ENCODE peak calls at places on chromosomes 7 and 10, in eight cellular contexts. S is right cardiac atrium, J is breast epithelium, H is heart right ventricle, L is cardiac muscle cell, F is aorta, O is gastrocnemius medialis, P is fibroblast of lung. V is an unnamed sample. For H3K4me1, the result is how much of the 10 kb centered on the place peaks cover.

GRCh38 chr10:66929375-66929774 is 3.5 kb downstream of the LRRTM3 start:
- DNase-seq in O (no peak), J (no peak), S (no peak), L (no peak), H (no peak), P (no peak), F (no peak), V (no peak)

GRCh38 chr7:5657901-5658300 is 123.6 kb downstream of the RNF216 start:
- DNase-seq in F (no peak), S (no peak), H (no peak), L (no peak), O (no peak), J (no peak), P (peak), V (no peak)

GRCh38 chr10:58488921-58489320 is 23.8 kb upstream of the BICC1 start:
- DNase-seq in S (no peak), L (no peak), H (no peak), O (no peak), J (no peak), F (no peak), P (peak), V (no peak)

GRCh38 chr7:78770422-78771410 is 682.8 kb downstream of the MAGI2 start:
- DNase-seq in P (peak), F (no peak), H (no peak), J (no peak), O (no peak), S (no peak), L (peak), V (no peak)

GRCh38 chr7:78265086-78265485 is 466.5 kb downstream of the PHTF2 start:
- DNase-seq in J (no peak), S (no peak), O (no peak), L (no peak), P (no peak), F (no peak), H (no peak), V (no peak)

GRCh38 chr10:69069090-69070042 is 18.5 kb upstream of the SRGN start:
- DNase-seq in O (no peak), S (no peak), P (peak), F (no peak), H (no peak), J (no peak), L (peak), V (no peak)

GRCh38 chr7:26147030-26147429 is 5.0 kb upstream of the NFE2L3 start:
- DNase-seq in L (no peak), P (no peak), F (no peak), S (peak), O (no peak), H (no peak), J (no peak), V (peak)

GRCh38 chr7:73742338-73742752 is 3.7 kb upstream of the ABHD11 start:
- DNase-seq in F (no peak), J (peak), S (no peak), O (no peak), H (no peak), P (no peak), L (no peak), V (no peak)

GRCh38 chr7:134856141-134856540 is 76.7 kb downstream of the CALD1 start:
- DNase-seq in L (no peak), S (no peak), J (no peak), F (no peak), P (peak), O (no peak), H (no peak), V (no peak)

GRCh38 chr7:46385662-46386309 is 464.7 kb upstream of the IGFBP3 start:
- DNase-seq in J (no peak), L (no peak), S (no peak), P (peak), H (no peak), F (no peak), O (no peak), V (no peak)

GRCh38 chr7:68146970-68147369 is 1150.3 kb downstream of the TYW1 start:
- DNase-seq in P (no peak), J (no peak), F (no peak), S (no peak), L (no peak), O (no peak), H (no peak), V (no peak)

GRCh38 chr10:60707841-60708240 is 70.4 kb upstream of the CDK1 start:
- DNase-seq in J (no peak), S (no peak), O (no peak), L (no peak), P (no peak), F (no peak), H (no peak), V (no peak)

GRCh38 chr7:55212176-55212575 is 153.0 kb upstream of the LANCL2 start:
- DNase-seq in L (no peak), P (no peak), S (no peak), F (no peak), H (no peak), O (no peak), J (no peak), V (no peak)

GRCh38 chr7:142992427-142992826 is 30.3 kb upstream of the KEL start:
- DNase-seq in S (no peak), F (no peak), L (no peak), J (no peak), H (no peak), P (no peak), O (no peak), V (no peak)

GRCh38 chr10:128475686-128476410 is 349.6 kb upstream of the MKI67 start:
- DNase-seq in H (no peak), O (no peak), P (no peak), S (no peak), L (no peak), F (no peak), J (no peak), V (no peak)

GRCh38 chr10:93445978-93446720 is 36.0 kb downstream of the MYOF start:
- DNase-seq in J (no peak), S (no peak), F (no peak), H (no peak), L (no peak), P (no peak), O (no peak), V (no peak)

GRCh38 chr10:115082521-115082920 is 10.6 kb upstream of the ATRNL1 start:
- DNase-seq in L (no peak), S (no peak), F (no peak), H (no peak), P (peak), O (no peak), J (no peak), V (no peak)

GRCh38 chr10:125348536-125348935 is 188.2 kb upstream of the CTBP2 start:
- DNase-seq in J (no peak), O (no peak), F (no peak), S (no peak), H (no peak), P (no peak), L (no peak), V (no peak)

DNA sequence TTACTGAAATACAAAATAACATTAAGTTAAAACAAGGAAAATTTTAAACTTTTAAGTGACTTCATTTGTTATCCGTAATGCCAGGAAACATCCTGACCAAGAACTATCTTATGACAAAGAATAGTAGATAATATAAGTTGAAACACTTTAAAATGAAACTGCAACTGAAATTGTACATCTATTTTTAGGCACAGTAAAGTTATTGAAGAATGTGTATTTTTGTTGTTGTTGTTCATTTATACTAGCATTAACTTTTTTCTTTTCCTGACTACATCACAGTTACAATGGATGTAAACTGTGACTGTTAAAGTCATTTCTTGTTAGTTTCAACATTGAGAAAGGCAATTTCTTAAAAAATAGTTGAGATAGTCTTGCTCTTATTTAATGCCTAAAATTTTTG is 2.6 kb downstream of the CPED1 start:
- DNase-seq in J (no peak), P (no peak), H (no peak), O (no peak), L (no peak), S (no peak), F (no peak), V (no peak)
- H3K4me3 ChIP-seq in J (peak), P (peak), H (peak), O (peak), L (no peak), S (peak), F (peak), V (peak)

GRCh38 chr10:131979336-131979735 is 2.4 kb downstream of the BNIP3 start:
- DNase-seq in H (no peak), J (peak), F (no peak), P (no peak), O (no peak), S (no peak), L (no peak), V (no peak)
- H3K27ac ChIP-seq in H (peak), J (peak), F (no peak), P (peak), O (peak), S (no peak), L (peak), V (no peak)

DNA sequence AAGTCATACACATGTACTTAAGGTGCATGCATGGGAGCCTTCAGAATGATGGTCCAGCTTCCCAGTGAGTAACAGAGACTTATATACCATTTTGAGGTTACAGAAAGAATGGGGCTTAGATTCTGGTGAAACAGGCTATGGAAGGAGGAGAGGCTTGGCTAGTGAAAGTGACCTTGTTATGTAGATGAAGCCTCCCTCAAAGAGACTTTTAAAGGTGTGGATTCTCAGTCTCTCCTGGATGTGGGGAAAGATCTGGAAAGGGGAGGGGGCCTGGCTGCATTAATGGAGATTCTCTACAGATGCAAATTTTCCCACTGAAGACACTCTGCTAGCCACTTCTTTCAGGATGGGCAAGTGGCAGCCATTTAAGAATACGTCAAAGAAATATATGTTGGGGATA is 5.5 kb downstream of the RASSF4 start:
- DNase-seq in J (no peak), O (no peak), S (no peak), H (peak), L (no peak), P (no peak), F (no peak), V (no peak)
- H3K4me1 ChIP-seq in J (under half), O (half or more), S (half or more), H (half or more), L (half or more), P (under half), F (under half), V (half or more)

GRCh38 chr10:35516102-35516670 is 89.0 kb upstream of the GJD4 start:
- DNase-seq in L (no peak), S (no peak), F (no peak), P (peak), J (no peak), O (no peak), H (no peak), V (no peak)

GRCh38 chr10:35511649-35512048 is 93.5 kb upstream of the GJD4 start:
- DNase-seq in P (no peak), S (no peak), L (no peak), F (no peak), O (no peak), J (no peak), H (no peak), V (no peak)

DNA sequence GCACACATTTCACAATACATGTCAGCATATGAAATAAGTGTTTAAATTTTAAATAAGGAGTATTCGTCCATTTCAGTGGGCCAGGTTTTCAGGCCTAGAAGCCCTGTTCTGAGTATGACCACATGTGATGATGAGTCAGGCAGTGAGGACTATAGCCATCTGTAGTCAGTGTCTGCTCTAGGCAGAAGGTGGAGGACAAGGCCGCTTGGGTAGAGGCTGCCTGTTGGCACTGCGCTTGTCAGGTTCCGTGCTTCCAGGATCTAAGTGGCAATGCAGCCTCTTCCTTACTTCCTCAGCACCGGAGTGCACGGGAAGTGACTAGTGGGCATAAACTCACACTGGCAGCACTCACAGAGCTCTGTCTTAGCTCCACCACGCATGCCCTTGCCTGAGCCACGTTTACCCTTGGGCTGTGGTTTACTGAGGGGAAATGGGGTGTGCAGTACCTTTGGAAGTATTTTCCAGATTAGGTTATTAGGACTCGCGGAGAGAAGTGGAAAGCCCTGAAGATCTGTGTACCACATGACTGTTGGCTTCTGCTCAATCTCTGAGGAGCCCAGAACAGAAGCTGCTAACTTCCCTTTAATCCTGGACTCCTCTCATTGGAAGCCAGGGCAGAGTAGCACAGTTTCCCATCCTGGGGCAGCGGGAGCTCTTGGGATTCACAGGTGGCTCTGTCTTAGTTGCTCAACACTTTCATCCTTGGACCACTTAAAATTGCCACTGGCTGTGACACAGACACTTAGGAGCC is 87.5 kb upstream of the GJD4 start:
- DNase-seq in F (no peak), P (peak), J (no peak), S (peak), H (no peak), O (peak), L (no peak), V (no peak)
- H3K4me3 ChIP-seq in F (no peak), P (no peak), J (no peak), S (no peak), H (no peak), O (no peak), L (no peak), V (no peak)

GRCh38 chr10:43136432-43136831 is 1.8 kb upstream of the CSGALNACT2 start:
- DNase-seq in S (no peak), F (no peak), O (no peak), P (no peak), L (no peak), J (no peak), H (no peak), V (no peak)

GRCh38 chr10:43137701-43137970 is 609 bp upstream of the CSGALNACT2 start:
- DNase-seq in F (peak), P (peak), L (peak), H (peak), O (no peak), S (peak), J (no peak), V (peak)

GRCh38 chr10:43137971-43138756 is at the start of gene CSGALNACT2:
- DNase-seq in L (peak), O (peak), S (peak), F (peak), P (peak), H (peak), J (peak), V (peak)

GRCh38 chr10:43135656-43136055 is 2.6 kb upstream of the CSGALNACT2 start:
- DNase-seq in O (no peak), S (no peak), J (no peak), P (no peak), F (no peak), H (no peak), L (no peak), V (no peak)

DNA sequence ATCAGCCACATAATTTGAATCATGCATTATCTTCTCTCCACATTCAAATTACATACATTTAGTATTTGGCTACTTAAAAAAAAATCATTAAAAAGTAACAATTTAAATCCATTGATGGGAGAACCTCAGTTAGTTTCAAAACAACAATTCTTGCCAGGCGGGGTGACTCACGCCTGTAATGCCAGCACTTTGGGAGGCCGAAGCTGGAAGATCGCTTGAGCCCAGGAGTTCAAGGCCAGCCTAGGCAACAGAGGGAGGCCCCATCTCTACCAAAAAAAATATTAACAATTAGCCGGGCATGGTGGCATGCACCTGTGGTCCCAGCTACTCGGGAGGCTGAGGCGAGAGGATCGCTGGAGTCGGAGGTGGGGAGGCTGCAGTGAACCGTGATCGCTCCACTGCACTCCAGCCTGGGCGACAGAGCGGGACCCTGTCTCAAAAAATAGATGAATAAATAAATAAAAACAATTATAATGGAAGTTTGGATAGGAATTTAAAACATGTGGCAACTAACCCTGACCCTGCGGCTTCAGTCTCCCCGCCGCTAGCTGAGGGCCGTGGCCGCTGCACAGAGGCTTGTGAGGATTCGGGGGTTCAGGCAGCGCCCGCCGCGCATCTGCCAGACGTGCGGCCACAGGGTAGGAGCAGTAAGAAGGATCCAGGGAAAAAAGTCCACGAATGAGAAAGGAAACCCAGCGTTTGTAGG is 1.1 kb upstream of the CSGALNACT2 start:
- DNase-seq in S (no peak), F (no peak), L (no peak), J (no peak), O (no peak), H (no peak), P (peak), V (no peak)
- H3K27ac ChIP-seq in S (peak), F (peak), L (peak), J (peak), O (peak), H (peak), P (peak), V (peak)

DNA sequence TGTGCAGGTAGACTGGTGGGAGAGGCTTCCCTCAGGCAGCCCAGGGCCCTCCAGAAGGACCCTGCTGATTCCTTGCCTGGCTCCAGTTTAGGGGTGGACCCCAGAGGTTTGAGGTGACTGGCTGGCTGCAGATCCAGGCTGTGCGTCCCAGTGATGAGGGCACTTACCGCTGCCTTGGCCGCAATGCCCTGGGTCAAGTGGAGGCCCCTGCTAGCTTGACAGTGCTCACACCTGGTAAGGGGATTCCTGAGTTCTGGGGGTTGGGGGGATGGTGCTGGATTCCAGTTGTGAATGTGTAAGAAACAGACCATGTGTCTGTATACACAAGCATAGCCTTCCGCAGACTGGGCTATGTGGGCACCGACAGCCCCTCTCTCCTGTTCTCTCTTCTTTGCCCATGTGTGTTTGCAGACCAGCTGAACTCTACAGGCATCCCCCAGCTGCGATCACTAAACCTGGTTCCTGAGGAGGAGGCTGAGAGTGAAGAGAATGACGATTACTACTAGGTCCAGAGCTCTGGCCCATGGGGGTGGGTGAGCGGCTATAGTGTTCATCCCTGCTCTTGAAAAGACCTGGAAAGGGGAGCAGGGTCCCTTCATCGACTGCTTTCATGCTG is 2.7 kb downstream of the KAZALD1 start:
- DNase-seq in S (no peak), P (no peak), L (no peak), H (no peak), F (no peak), J (no peak), O (no peak), V (no peak)
- H3K4me1 ChIP-seq in S (under half), P (under half), L (under half), H (half or more), F (under half), J (under half), O (half or more), V (half or more)

GRCh38 chr10:8146650-8147049 is 92.2 kb downstream of the GATA3 start:
- DNase-seq in H (no peak), J (no peak), S (no peak), L (no peak), F (no peak), P (peak), O (no peak), V (no peak)

GRCh38 chr10:8150401-8150905 is 96.0 kb downstream of the GATA3 start:
- DNase-seq in H (no peak), F (no peak), P (peak), S (no peak), J (no peak), L (no peak), O (no peak), V (no peak)

GRCh38 chr10:8149991-8150390 is 95.5 kb downstream of the GATA3 start:
- DNase-seq in F (no peak), P (no peak), O (no peak), L (no peak), H (no peak), J (no peak), S (no peak), V (no peak)

GRCh38 chr10:8144496-8144895 is 90.0 kb downstream of the GATA3 start:
- DNase-seq in O (no peak), L (no peak), H (no peak), F (no peak), S (no peak), J (no peak), P (no peak), V (no peak)
- H3K4me3 ChIP-seq in O (no peak), L (no peak), H (no peak), F (no peak), S (no peak), J (no peak), P (no peak), V (no peak)